ENCODE peak calls at places on chromosomes 16 and 17, in five cellular contexts. H is mesothelial cell of epicardium, P is NCI-H1105 treated with DMSO at 0.1 percent for 48 hours, B is endothelial cell, W is NCI-H2081. I is an unnamed sample.
A peak's percentile ranks its signal among the peaks of the same experiment; 100 is the strongest.

GRCh38 chr17:6420173-6420641 is 14.7 kb downstream of the AIPL1 start:
- DNase-seq in H (no peak), P (no peak), B (peak; percentile 66), W (no peak), I (peak; percentile 57)

GRCh38 chr17:49821916-49822315 is 26.0 kb downstream of the TAC4 start:
- DNase-seq in H (no peak), P (no peak), B (no peak), W (no peak), I (no peak)

GRCh38 chr16:30437511-30438046 is 7.7 kb upstream of the DCTPP1 start:
- DNase-seq in H (no peak), P (peak; percentile 1), B (no peak), W (peak; percentile 17), I (no peak)

GRCh38 chr16:50644730-50645129 is 36.4 kb downstream of the SNX20 start:
- DNase-seq in H (no peak), P (no peak), B (no peak), W (no peak), I (peak; percentile 55)

GRCh38 chr17:41567317-41567716 is 4.5 kb downstream of the KRT9 start:
- DNase-seq in H (no peak), P (no peak), B (no peak), W (no peak), I (no peak)

GRCh38 chr16:26952411-26952810 is 114.3 kb upstream of the C16orf82 start:
- DNase-seq in H (no peak), P (peak; percentile 9), B (no peak), W (no peak), I (no peak)

GRCh38 chr17:50830994-50831393 is 4.4 kb upstream of the WFIKKN2 start:
- DNase-seq in H (no peak), P (no peak), B (no peak), W (no peak), I (peak; percentile 97)

GRCh38 chr17:42845918-42846593 is 1.7 kb downstream of the AOC2 start:
- DNase-seq in H (no peak), P (no peak), B (no peak), W (no peak), I (no peak)

GRCh38 chr17:28370744-28371103 is 617 bp upstream of the VTN start:
- DNase-seq in H (no peak), P (no peak), B (no peak), W (no peak), I (no peak)

GRCh38 chr17:29766796-29767327 is 144.2 kb upstream of the CORO6 start:
- DNase-seq in H (no peak), P (no peak), B (no peak), W (no peak), I (no peak)

GRCh38 chr16:21101631-21102420 is 48.8 kb downstream of the DNAH3 start:
- DNase-seq in H (no peak), P (no peak), B (peak; percentile 28), W (no peak), I (peak; percentile 91)